ENCODE peak calls at places on chromosomes 2 and 18, in four cellular contexts. F is HCT116, T is K562, N is SK-N-SH. M is an unnamed sample.
A peak's percentile ranks its signal among the peaks of the same experiment; 100 is the strongest.

GRCh38 chr2:187477041-187477440 is 29.0 kb upstream of the CALCRL start:
- DNase-seq in F (no peak), T (no peak), N (no peak), M (no peak)

GRCh38 chr18:51168031-51168742 is 29.3 kb downstream of the MEX3C start:
- DNase-seq in F (no peak), T (no peak), N (no peak), M (no peak)

GRCh38 chr18:5294113-5294617 is 1.4 kb downstream of the ZBTB14 start:
- DNase-seq in F (no peak), T (peak; percentile 16), N (peak; percentile 6), M (no peak)

GRCh38 chr18:8705280-8705940 is at the start of gene MTCL1:
- DNase-seq in F (no peak), T (no peak), N (peak; percentile 89), M (no peak)

GRCh38 chr2:65548571-65549261 is 116.3 kb upstream of the SPRED2 start:
- DNase-seq in F (no peak), T (no peak), N (no peak), M (no peak)

GRCh38 chr2:152408260-152408659 is 73.3 kb downstream of the FMNL2 start:
- DNase-seq in F (no peak), T (no peak), N (no peak), M (no peak)

GRCh38 chr2:75465317-75465998 is 95.3 kb downstream of the EVA1A start:
- DNase-seq in F (no peak), T (no peak), N (peak; percentile 15), M (peak; percentile 61)

GRCh38 chr2:42752299-42752698 is 11.6 kb downstream of the OXER1 start:
- DNase-seq in F (no peak), T (no peak), N (no peak), M (no peak)

GRCh38 chr2:63654959-63655358 is 66.2 kb downstream of the MDH1 start:
- DNase-seq in F (no peak), T (no peak), N (no peak), M (no peak)

GRCh38 chr2:226490172-226490571 is 309.4 kb downstream of the IRS1 start:
- DNase-seq in F (no peak), T (no peak), N (no peak), M (no peak)

GRCh38 chr2:42021490-42021889 is 26.3 kb upstream of the PKDCC start:
- DNase-seq in F (no peak), T (no peak), N (peak; percentile 65), M (no peak)

GRCh38 chr2:127153691-127154158 is 46.8 kb upstream of the BIN1 start:
- DNase-seq in F (no peak), T (no peak), N (no peak), M (no peak)

GRCh38 chr18:28999711-29000110 is 822.8 kb upstream of the CDH2 start:
- DNase-seq in F (no peak), T (no peak), N (no peak), M (no peak)

GRCh38 chr18:40210696-40211095 is 1744.3 kb upstream of the PIK3C3 start:
- DNase-seq in F (no peak), T (no peak), N (no peak), M (no peak)

GRCh38 chr18:28177828-28178635 is 1.1 kb upstream of the CDH2 start:
- DNase-seq in F (no peak), T (no peak), N (peak; percentile 93), M (peak; percentile 18)

GRCh38 chr18:76490040-76490439 is 5.0 kb downstream of the ZNF516 start:
- DNase-seq in F (no peak), T (no peak), N (no peak), M (no peak)

GRCh38 chr2:160432633-160433032 is 61.0 kb downstream of the RBMS1 start:
- DNase-seq in F (peak; percentile 67), T (no peak), N (no peak), M (no peak)

GRCh38 chr2:33765122-33765521 is 166.0 kb upstream of the FAM98A start:
- DNase-seq in F (no peak), T (no peak), N (no peak), M (no peak)

GRCh38 chr2:178700922-178701342 is 106.3 kb downstream of the TTN start:
- DNase-seq in F (peak; percentile 15), T (peak; percentile 44), N (peak; percentile 30), M (peak; percentile 20)

DNA sequence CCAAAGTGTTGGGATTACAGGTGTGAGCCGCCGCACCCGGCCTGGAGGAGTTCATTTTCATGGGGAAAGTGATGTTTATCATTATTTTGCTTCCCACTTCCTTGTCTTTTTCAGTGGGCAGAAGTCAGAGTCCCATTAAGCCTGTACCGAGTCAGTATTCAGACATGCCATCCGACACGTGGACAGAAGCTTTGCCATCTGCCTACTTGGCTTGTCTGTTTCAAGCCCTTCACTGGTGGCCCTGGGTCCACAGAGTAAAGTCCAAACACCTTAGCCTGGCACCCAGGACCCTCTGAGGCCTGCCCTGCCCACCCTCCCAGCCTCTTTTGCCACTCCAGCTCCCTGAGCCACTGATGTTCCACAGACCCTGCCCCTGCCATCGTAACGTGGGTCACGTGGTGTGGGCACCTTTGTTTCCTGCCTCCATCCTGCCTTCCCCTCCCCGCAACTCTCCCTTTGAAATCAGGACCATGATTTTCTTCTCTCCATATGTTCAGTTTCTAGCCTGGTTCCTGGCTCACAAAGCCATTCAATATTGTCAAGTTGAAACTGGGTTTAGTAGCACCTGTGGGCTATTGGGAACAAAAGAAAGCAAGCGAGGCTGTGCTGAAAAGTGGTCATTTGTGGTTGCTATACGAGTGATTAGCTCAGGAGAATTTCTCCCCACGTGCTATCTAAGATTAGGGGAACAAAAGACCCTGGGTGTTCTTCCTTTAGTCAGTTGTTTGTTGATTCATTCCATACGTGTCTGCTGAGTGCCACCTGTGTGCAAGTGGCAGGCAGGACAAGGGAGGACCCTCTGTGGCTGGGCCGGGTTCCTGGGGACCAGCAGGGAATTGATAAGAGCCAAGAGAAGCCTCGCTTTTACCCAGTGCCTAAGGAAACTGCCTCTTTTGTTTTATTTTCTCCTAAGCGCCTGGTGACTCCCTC is 5.1 kb upstream of the ODC1 start:
- DNase-seq in F (no peak), T (no peak), N (peak; percentile 33), M (no peak)
- TF ChIP-seq ELF1 in F (no peak), T (no peak), N (no peak), M (no peak)

DNA sequence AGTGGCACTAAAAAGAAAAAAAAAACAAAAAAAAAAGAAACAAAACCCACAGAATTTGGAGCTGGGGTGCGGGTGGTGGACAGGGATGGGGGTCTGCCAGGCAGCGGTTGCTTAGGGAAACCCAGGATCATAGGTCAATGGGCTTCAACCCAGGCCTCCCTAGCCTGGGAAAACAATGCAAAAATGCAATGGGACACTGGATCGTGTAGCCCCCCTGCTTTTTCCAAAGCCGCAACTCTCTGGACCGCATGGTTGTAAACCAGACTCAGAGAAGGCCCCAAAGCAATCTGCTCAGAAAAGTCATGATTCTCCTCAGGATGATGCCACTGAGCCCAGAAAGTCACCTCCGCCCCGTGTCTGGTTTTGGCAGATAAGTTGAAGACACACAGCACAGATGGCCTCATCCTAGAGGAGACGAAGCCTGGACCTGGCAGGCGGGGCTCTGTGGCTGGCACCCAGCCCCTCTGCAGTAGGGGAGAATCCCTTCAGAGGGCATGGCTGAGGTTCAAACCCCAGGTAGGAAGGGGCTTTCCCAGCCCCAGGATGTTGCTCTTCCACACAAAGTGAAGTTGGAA is 5.1 kb downstream of the DLX2 start:
- DNase-seq in F (no peak), T (peak; percentile 76), N (peak; percentile 53), M (no peak)
- H3K27me3 ChIP-seq in F (no peaks in the 10 kb centered on the region), T (no peaks in the 10 kb centered on the region), N (peaks cover 62% of the 10 kb centered on the region), M (peaks cover 76% of the 10 kb centered on the region)

GRCh38 chr2:217482343-217482742 is 520.5 kb downstream of the TNS1 start:
- DNase-seq in F (no peak), T (no peak), N (no peak), M (no peak)
- TF ChIP-seq ELF1 in F (no peak), T (no peak), N (no peak), M (no peak)

GRCh38 chr2:109666466-109666865 is 52.3 kb downstream of the SOWAHC start:
- DNase-seq in F (no peak), T (no peak), N (no peak), M (no peak)
- H3K27me3 ChIP-seq in F (peaks cover 5% of the 10 kb centered on the region), T (no peaks in the 10 kb centered on the region), N (no peaks in the 10 kb centered on the region), M (no peaks in the 10 kb centered on the region)

GRCh38 chr2:16321872-16322271 is 343.8 kb downstream of the CYRIA start:
- DNase-seq in F (no peak), T (no peak), N (peak; percentile 69), M (no peak)
- TF ChIP-seq ELF1 in F (no peak), T (no peak), N (no peak), M (no peak)

GRCh38 chr2:218039171-218039570 is 29.9 kb upstream of the RUFY4 start:
- DNase-seq in F (no peak), T (no peak), N (no peak), M (no peak)
- H3K27me3 ChIP-seq in F (peaks cover 37% of the 10 kb centered on the region), T (no peaks in the 10 kb centered on the region), N (peaks cover 14% of the 10 kb centered on the region), M (peaks cover 2% of the 10 kb centered on the region)

GRCh38 chr2:44295636-44296359 is 20.5 kb downstream of the SLC3A1 start:
- DNase-seq in F (no peak), T (no peak), N (no peak), M (peak; percentile 40)
- TF ChIP-seq ELF1 in F (no peak), T (no peak), N (no peak), M (no peak)

GRCh38 chr2:240711701-240712100 is 20.0 kb downstream of the AQP12A start:
- DNase-seq in F (no peak), T (no peak), N (no peak), M (no peak)
- H3K27me3 ChIP-seq in F (no peaks in the 10 kb centered on the region), T (peaks cover 12% of the 10 kb centered on the region), N (peaks cover 4% of the 10 kb centered on the region), M (peaks cover 90% of the 10 kb centered on the region)

GRCh38 chr18:2906522-2907458 is 60.0 kb downstream of the EMILIN2 start:
- DNase-seq in F (no peak), T (peak; percentile 74), N (peak; percentile 87), M (peak; percentile 12)
- TF ChIP-seq ELF1 in F (no peak), T (no peak), N (no peak), M (no peak)

M was measured in HepG2.